ENCODE peak calls at places on chromosomes 12 and 14, in ten cellular contexts. O is mammary epithelial cell; Q is foreskin fibroblast; K is cardiac fibroblast; D is CD8-positive, alpha-beta T cell; V is A549; Y is HFFc6; J is AG04450; L is GM20000; T is epithelial cell of proximal tubule. N is an unnamed sample.

GRCh38 chr12:102374190-102374589 is 106.2 kb downstream of the IGF1 start:
- DNase-seq in O (no peak), Q (peak), K (no peak), D (no peak), V (no peak), Y (no peak), J (no peak), L (no peak), T (no peak), N (peak)

GRCh38 chr12:79298511-79298910 is 392.3 kb downstream of the PAWR start:
- DNase-seq in O (no peak), Q (no peak), K (peak), D (no peak), V (peak), Y (no peak), J (no peak), L (no peak), T (no peak), N (peak)

GRCh38 chr12:27780612-27781408 is 774 bp upstream of the MANSC4 start:
- DNase-seq in O (peak), Q (peak), K (peak), D (peak), V (peak), Y (peak), J (no peak), L (no peak), T (peak), N (peak)

GRCh38 chr12:77685112-77685511 is 145.6 kb upstream of the NAV3 start:
- DNase-seq in O (peak), Q (peak), K (peak), D (no peak), V (peak), Y (peak), J (peak), L (peak), T (peak), N (peak)

GRCh38 chr14:54450535-54450934 is 9.4 kb upstream of the CNIH1 start:
- DNase-seq in O (peak), Q (peak), K (peak), D (no peak), V (no peak), Y (peak), J (no peak), L (peak), T (no peak), N (peak)

GRCh38 chr14:104680056-104680805 is 9.2 kb upstream of the INF2 start:
- DNase-seq in O (peak), Q (peak), K (peak), D (no peak), V (peak), Y (peak), J (no peak), L (no peak), T (no peak), N (peak)

GRCh38 chr12:124457287-124458219 is 109.9 kb downstream of the NCOR2 start:
- DNase-seq in O (no peak), Q (peak), K (peak), D (peak), V (no peak), Y (peak), J (no peak), L (peak), T (no peak), N (peak)

GRCh38 chr12:49632986-49633702 is 9.8 kb downstream of the PRPF40B start:
- DNase-seq in O (no peak), Q (no peak), K (no peak), D (no peak), V (no peak), Y (no peak), J (no peak), L (no peak), T (no peak), N (no peak)

GRCh38 chr12:85733441-85733840 is 102.8 kb downstream of the RASSF9 start:
- DNase-seq in O (peak), Q (peak), K (peak), D (no peak), V (no peak), Y (no peak), J (no peak), L (no peak), T (no peak), N (peak)

GRCh38 chr12:19095869-19096480 is 33.6 kb upstream of the PLEKHA5 start:
- DNase-seq in O (peak), Q (peak), K (peak), D (no peak), V (peak), Y (peak), J (no peak), L (no peak), T (no peak), N (peak)

GRCh38 chr12:106227641-106228319 is 20.0 kb downstream of the CKAP4 start:
- DNase-seq in O (peak), Q (peak), K (peak), D (peak), V (peak), Y (no peak), J (no peak), L (no peak), T (no peak), N (peak)

GRCh38 chr12:48768147-48768546 is 20.7 kb downstream of the ADCY6 start:
- DNase-seq in O (no peak), Q (no peak), K (no peak), D (no peak), V (no peak), Y (no peak), J (no peak), L (no peak), T (no peak), N (no peak)

GRCh38 chr12:57451233-57451778 is 3.8 kb upstream of the INHBE start:
- DNase-seq in O (no peak), Q (no peak), K (no peak), D (no peak), V (peak), Y (no peak), J (no peak), L (no peak), T (no peak), N (no peak)

GRCh38 chr12:32454075-32454474 is 54.7 kb downstream of the FGD4 start:
- DNase-seq in O (peak), Q (peak), K (peak), D (no peak), V (peak), Y (peak), J (peak), L (no peak), T (peak), N (peak)

GRCh38 chr12:113142173-113142885 is 6.8 kb upstream of the RASAL1 start:
- DNase-seq in O (no peak), Q (no peak), K (no peak), D (no peak), V (no peak), Y (no peak), J (no peak), L (no peak), T (no peak), N (no peak)

GRCh38 chr12:85725991-85726390 is 110.2 kb downstream of the RASSF9 start:
- DNase-seq in O (no peak), Q (peak), K (no peak), D (no peak), V (peak), Y (no peak), J (no peak), L (no peak), T (no peak), N (peak)

GRCh38 chr14:103317976-103318580 is 16.0 kb upstream of the EIF5 start:
- DNase-seq in O (no peak), Q (no peak), K (no peak), D (no peak), V (no peak), Y (no peak), J (no peak), L (no peak), T (no peak), N (no peak)

GRCh38 chr14:103910262-103910935 is 17.9 kb upstream of the TDRD9 start:
- DNase-seq in O (peak), Q (peak), K (peak), D (peak), V (peak), Y (peak), J (peak), L (peak), T (no peak), N (peak)

GRCh38 chr14:105881021-105881930 is 354.9 kb downstream of the TMEM121 start:
- DNase-seq in O (no peak), Q (no peak), K (no peak), D (peak), V (no peak), Y (no peak), J (no peak), L (no peak), T (no peak), N (no peak)

GRCh38 chr12:47868552-47869031 is 36.2 kb downstream of the VDR start:
- DNase-seq in O (no peak), Q (no peak), K (no peak), D (no peak), V (no peak), Y (no peak), J (no peak), L (peak), T (no peak), N (no peak)

GRCh38 chr12:49293056-49293956 is 1.6 kb upstream of the PRPH start:
- DNase-seq in O (no peak), Q (no peak), K (no peak), D (no peak), V (no peak), Y (no peak), J (no peak), L (no peak), T (no peak), N (no peak)

GRCh38 chr12:67534671-67535070 is 113.9 kb upstream of the DYRK2 start:
- DNase-seq in O (peak), Q (peak), K (peak), D (no peak), V (peak), Y (peak), J (peak), L (no peak), T (no peak), N (peak)

GRCh38 chr12:108377260-108377659 is 38.1 kb upstream of the CMKLR1 start:
- DNase-seq in O (no peak), Q (no peak), K (no peak), D (no peak), V (no peak), Y (no peak), J (no peak), L (no peak), T (no peak), N (no peak)

GRCh38 chr14:73167727-73168126 is 31.4 kb downstream of the PSEN1 start:
- DNase-seq in O (no peak), Q (no peak), K (no peak), D (no peak), V (no peak), Y (no peak), J (no peak), L (no peak), T (no peak), N (no peak)

GRCh38 chr12:111057726-111058125 is 137.3 kb upstream of the MYL2 start:
- DNase-seq in O (no peak), Q (no peak), K (no peak), D (no peak), V (no peak), Y (no peak), J (no peak), L (no peak), T (no peak), N (no peak)

GRCh38 chr12:102438047-102438822 is 42.1 kb downstream of the IGF1 start:
- DNase-seq in O (no peak), Q (peak), K (peak), D (no peak), V (no peak), Y (peak), J (no peak), L (no peak), T (no peak), N (no peak)

GRCh38 chr14:24900281-24900868 is 149.6 kb downstream of the STXBP6 start:
- DNase-seq in O (no peak), Q (peak), K (peak), D (no peak), V (no peak), Y (peak), J (no peak), L (no peak), T (no peak), N (peak)

GRCh38 chr12:117845271-117845904 is 123.4 kb downstream of the KSR2 start:
- DNase-seq in O (no peak), Q (no peak), K (no peak), D (no peak), V (no peak), Y (no peak), J (no peak), L (no peak), T (no peak), N (no peak)

GRCh38 chr12:41122894-41123293 is 65.2 kb upstream of the PDZRN4 start:
- DNase-seq in O (no peak), Q (no peak), K (no peak), D (no peak), V (no peak), Y (no peak), J (no peak), L (no peak), T (no peak), N (no peak)

GRCh38 chr14:68686724-68687123 is 106.1 kb downstream of the ZFP36L1 start:
- DNase-seq in O (no peak), Q (no peak), K (no peak), D (no peak), V (no peak), Y (no peak), J (no peak), L (no peak), T (no peak), N (no peak)

GRCh38 chr14:73721101-73721821 is 7.1 kb upstream of the PNMA1 start:
- DNase-seq in O (no peak), Q (no peak), K (no peak), D (no peak), V (no peak), Y (no peak), J (no peak), L (no peak), T (no peak), N (no peak)

GRCh38 chr14:99067141-99067920 is 204.7 kb downstream of the BCL11B start:
- DNase-seq in O (no peak), Q (no peak), K (no peak), D (no peak), V (no peak), Y (no peak), J (no peak), L (no peak), T (no peak), N (no peak)

GRCh38 chr12:12870454-12870853 is 20.9 kb upstream of the GPRC5A start:
- DNase-seq in O (peak), Q (peak), K (peak), D (no peak), V (peak), Y (peak), J (peak), L (no peak), T (peak), N (peak)

GRCh38 chr12:48717252-48717695 is 767 bp upstream of the CCNT1 start:
- DNase-seq in O (peak), Q (no peak), K (peak), D (no peak), V (peak), Y (no peak), J (no peak), L (peak), T (no peak), N (peak)

GRCh38 chr14:34297786-34298520 is 164.1 kb downstream of the SPTSSA start:
- DNase-seq in O (peak), Q (no peak), K (no peak), D (no peak), V (peak), Y (no peak), J (no peak), L (no peak), T (no peak), N (no peak)

GRCh38 chr12:123233505-123234299 is 466 bp downstream of the MTRFR start:
- DNase-seq in O (no peak), Q (no peak), K (no peak), D (no peak), V (no peak), Y (no peak), J (no peak), L (no peak), T (no peak), N (no peak)
- TF ChIP-seq CTCF in O (no peak), Q (no peak), K (no peak), D (no peak), V (no peak), Y (no peak), J (no peak), L (no peak), T (no peak), N (no peak)

GRCh38 chr12:30996255-30996654 is 69.7 kb downstream of the TSPAN11 start:
- DNase-seq in O (no peak), Q (peak), K (peak), D (no peak), V (no peak), Y (no peak), J (peak), L (no peak), T (peak), N (peak)

GRCh38 chr12:30992381-30992780 is 65.8 kb downstream of the TSPAN11 start:
- DNase-seq in O (no peak), Q (no peak), K (no peak), D (no peak), V (no peak), Y (no peak), J (no peak), L (no peak), T (no peak), N (no peak)

GRCh38 chr12:30994274-30994673 is 67.7 kb downstream of the TSPAN11 start:
- DNase-seq in O (no peak), Q (no peak), K (no peak), D (no peak), V (no peak), Y (no peak), J (no peak), L (no peak), T (no peak), N (no peak)

GRCh38 chr12:30991466-30991865 is 64.9 kb downstream of the TSPAN11 start:
- DNase-seq in O (no peak), Q (no peak), K (no peak), D (no peak), V (no peak), Y (no peak), J (no peak), L (no peak), T (no peak), N (no peak)

GRCh38 chr12:30993766-30994165 is 67.2 kb downstream of the TSPAN11 start:
- DNase-seq in O (no peak), Q (no peak), K (no peak), D (no peak), V (no peak), Y (no peak), J (no peak), L (no peak), T (no peak), N (no peak)
- TF ChIP-seq CTCF in O (no peak), Q (no peak), K (no peak), D (no peak), V (no peak), Y (no peak), J (no peak), L (no peak), T (no peak), N (no peak)

DNA sequence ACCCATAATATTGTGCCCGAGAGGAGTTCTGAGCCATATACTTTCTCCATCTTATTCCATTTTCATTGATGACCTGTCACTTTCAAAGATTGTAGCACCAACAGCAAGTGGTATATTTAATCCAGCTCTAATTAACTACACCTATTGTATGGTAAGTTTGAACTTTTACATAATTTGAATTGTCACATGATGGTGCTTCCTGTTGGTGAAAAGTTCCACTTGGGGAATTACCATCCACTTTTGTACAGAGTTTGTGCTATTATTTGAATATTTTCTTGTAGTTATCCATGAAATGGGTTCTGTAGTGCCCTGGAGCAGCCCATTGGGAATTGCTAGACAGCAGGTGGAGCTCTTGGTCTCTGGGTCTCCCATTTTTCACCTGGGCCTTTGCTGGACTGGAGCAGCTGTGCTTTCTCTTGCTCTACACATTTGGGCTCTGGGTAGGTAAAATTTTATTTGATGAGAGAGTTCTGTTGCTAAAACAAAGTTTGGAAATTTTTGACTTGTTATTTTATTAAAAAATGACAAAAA is 3.0 kb downstream of the SMCO3 start:
- DNase-seq in O (peak), Q (no peak), K (peak), D (no peak), V (peak), Y (peak), J (no peak), L (no peak), T (no peak), N (no peak)
- TF ChIP-seq CTCF in O (peak), Q (peak), K (peak), D (no peak), V (peak), Y (peak), J (peak), L (peak), T (peak), N (peak)

GRCh38 chr12:4939418-4940023 is 29.8 kb downstream of the KCNA1 start:
- DNase-seq in O (no peak), Q (no peak), K (no peak), D (no peak), V (no peak), Y (no peak), J (no peak), L (no peak), T (no peak), N (no peak)
- TF ChIP-seq CTCF in O (no peak), Q (no peak), K (no peak), D (no peak), V (no peak), Y (peak), J (no peak), L (no peak), T (peak), N (no peak)

DNA sequence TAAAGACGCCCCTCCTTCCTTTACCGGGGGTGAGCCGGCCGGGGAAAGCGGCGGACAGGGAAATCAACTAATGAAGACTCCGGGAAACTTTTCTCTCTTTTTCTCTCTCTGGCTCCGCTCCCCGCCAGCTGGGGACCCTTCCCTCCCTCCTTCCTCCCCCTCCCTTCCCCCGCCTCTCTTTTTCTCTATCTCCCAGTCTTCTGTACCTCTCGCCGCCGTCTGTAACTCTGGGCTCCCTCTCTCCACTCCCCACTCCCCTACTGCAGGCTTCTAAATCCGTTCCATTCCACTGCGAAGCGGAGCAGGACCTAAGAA is 6.9 kb upstream of the HOXC11 start:
- DNase-seq in O (no peak), Q (no peak), K (no peak), D (no peak), V (no peak), Y (no peak), J (no peak), L (no peak), T (no peak), N (no peak)
- TF ChIP-seq CTCF in O (no peak), Q (no peak), K (no peak), D (no peak), V (no peak), Y (no peak), J (no peak), L (no peak), T (no peak), N (no peak)